ENCODE peak calls at places on chromosomes 6 and 20, in six cellular contexts. S is bronchial epithelial cell; G is pons; R is activated naive CD8-positive, alpha-beta T cell treated with anti-CD3 and anti-CD28 coated beads, Interleukin-2, amount 50 U/mL, for 24 hours; N is immature natural killer cell; K is MV-4-11. Z is an unnamed sample.

GRCh38 chr6:156534594-156534993 is 242.6 kb upstream of the ARID1B start:
- DNase-seq in G (no peak), N (no peak), R (no peak), S (no peak), K (no peak), Z (no peak)

GRCh38 chr6:51830666-51831065 is 256.7 kb downstream of the PKHD1 start:
- DNase-seq in S (peak; percentile 44), G (no peak), R (no peak), N (no peak), K (no peak), Z (no peak)

GRCh38 chr6:122726649-122727048 is 52.9 kb upstream of the FABP7 start:
- DNase-seq in S (peak; percentile 42), G (no peak), N (no peak), K (no peak), R (no peak), Z (no peak)

GRCh38 chr20:36481380-36482043 is 59.8 kb upstream of the MYL9 start:
- DNase-seq in S (no peak), K (peak; percentile 18), R (no peak), G (peak; percentile 66), N (no peak), Z (no peak)

GRCh38 chr20:32761831-32762753 is at the start of gene DNMT3B:
- DNase-seq in S (no peak), N (peak; percentile 70), K (peak; percentile 54), G (peak; percentile 46), R (peak; percentile 78), Z (peak; percentile 66)

GRCh38 chr6:107246249-107246971 is 131.1 kb upstream of the BEND3 start:
- DNase-seq in K (no peak), R (no peak), S (no peak), G (no peak), N (no peak), Z (no peak)

GRCh38 chr6:163773646-163774045 is 359.1 kb downstream of the QKI start:
- DNase-seq in G (no peak), R (no peak), N (no peak), S (peak; percentile 58), K (no peak), Z (no peak)

GRCh38 chr6:131265939-131266338 is 130.7 kb downstream of the AKAP7 start:
- DNase-seq in R (no peak), S (no peak), G (no peak), K (no peak), N (no peak), Z (no peak)

GRCh38 chr6:69647726-69648125 is 149.1 kb downstream of the LMBRD1 start:
- DNase-seq in N (no peak), K (no peak), R (no peak), G (no peak), S (peak; percentile 10), Z (no peak)

GRCh38 chr20:48171626-48172025 is 386.3 kb upstream of the SULF2 start:
- DNase-seq in G (no peak), N (no peak), K (no peak), S (no peak), R (no peak), Z (no peak)

GRCh38 chr20:53865905-53866786 is 204.2 kb downstream of the BCAS1 start:
- DNase-seq in G (peak; percentile 62), N (no peak), S (peak; percentile 89), K (peak; percentile 23), R (no peak), Z (peak; percentile 28)

GRCh38 chr20:20370087-20370575 is 2.2 kb downstream of the INSM1 start:
- DNase-seq in K (no peak), G (no peak), S (no peak), N (no peak), R (no peak), Z (peak; percentile 70)

GRCh38 chr6:114090626-114091025 is 119.7 kb upstream of the HDAC2 start:
- DNase-seq in R (no peak), K (no peak), S (no peak), G (peak; percentile 86), N (no peak), Z (no peak)

GRCh38 chr6:158839796-158840195 is 20.6 kb upstream of the EZR start:
- DNase-seq in R (no peak), N (no peak), G (no peak), S (no peak), K (no peak), Z (no peak)

GRCh38 chr6:19827903-19828302 is 9.3 kb upstream of the ID4 start:
- DNase-seq in G (no peak), R (no peak), S (no peak), N (no peak), K (no peak), Z (no peak)

GRCh38 chr6:153947817-153948447 is 91.1 kb upstream of the OPRM1 start:
- DNase-seq in S (peak; percentile 17), N (no peak), R (peak; percentile 1), K (no peak), G (peak; percentile 52), Z (peak; percentile 42)

GRCh38 chr20:53149652-53150205 is 177.6 kb downstream of the TSHZ2 start:
- DNase-seq in G (no peak), R (no peak), N (no peak), S (no peak), K (no peak), Z (no peak)

GRCh38 chr6:137363805-137364138 is 130.4 kb downstream of the OLIG3 start:
- DNase-seq in K (no peak), R (no peak), N (peak; percentile 18), S (peak; percentile 41), G (no peak), Z (no peak)

GRCh38 chr6:37134622-37135191 is 35.2 kb upstream of the PIM1 start:
- DNase-seq in N (peak; percentile 61), K (no peak), G (no peak), S (peak; percentile 99), R (no peak), Z (no peak)

GRCh38 chr6:129908858-129909257 is 47.7 kb upstream of the TMEM244 start:
- DNase-seq in N (no peak), R (no peak), G (no peak), K (no peak), S (no peak), Z (no peak)

GRCh38 chr6:76677017-76677416 is 604.6 kb upstream of the IMPG1 start:
- DNase-seq in R (no peak), G (no peak), S (no peak), N (no peak), K (no peak), Z (no peak)

GRCh38 chr20:48702388-48703041 is 125.3 kb downstream of the PREX1 start:
- DNase-seq in K (peak; percentile 36), N (no peak), G (no peak), R (no peak), S (no peak), Z (no peak)

GRCh38 chr20:19120569-19120968 is 91.9 kb upstream of the SLC24A3 start:
- DNase-seq in G (no peak), S (no peak), N (no peak), K (no peak), R (no peak), Z (no peak)

GRCh38 chr6:137661601-137662000 is 167.4 kb upstream of the OLIG3 start:
- DNase-seq in G (no peak), S (peak; percentile 29), R (peak; percentile 44), K (peak; percentile 4), N (no peak), Z (no peak)

GRCh38 chr20:31788578-31788977 is 30.6 kb upstream of the MYLK2 start:
- DNase-seq in K (no peak), G (no peak), R (no peak), S (no peak), N (no peak), Z (no peak)